ENCODE peak calls at places on chromosomes 2 and 18, in eight cellular contexts. B, N, Q, P, H, F, S and L are unnamed samples.

GRCh38 chr2:227456772-227457171 is 15.2 kb upstream of the AGFG1 start:
- DNase-seq in F (no peak), B (no peak), P (no peak), S (no peak), H (no peak), Q (no peak), N (no peak), L (no peak)

GRCh38 chr2:196112408-196113039 is 43.9 kb upstream of the DNAH7 start:
- DNase-seq in B (no peak), S (no peak), F (no peak), H (no peak), Q (peak; percentile 23), N (peak; percentile 56), P (no peak), L (no peak)

GRCh38 chr2:109217362-109218086 is 88.5 kb downstream of the SH3RF3 start:
- DNase-seq in B (no peak), P (no peak), N (peak; percentile 99), Q (no peak), S (no peak), F (no peak), H (no peak), L (no peak)

GRCh38 chr18:9417081-9417841 is 58.1 kb upstream of the RALBP1 start:
- DNase-seq in P (no peak), F (no peak), H (no peak), N (peak; percentile 11), Q (no peak), B (no peak), S (peak; percentile 65), L (no peak)

GRCh38 chr2:100409461-100409860 is 8.0 kb downstream of the CHST10 start:
- DNase-seq in H (no peak), F (no peak), Q (no peak), S (no peak), B (no peak), P (no peak), N (no peak), L (no peak)

GRCh38 chr2:215930505-215931233 is 82.7 kb downstream of the MREG start:
- DNase-seq in Q (no peak), N (peak; percentile 49), S (no peak), P (no peak), H (no peak), B (no peak), F (no peak), L (no peak)

GRCh38 chr18:7237670-7238272 is 6.9 kb downstream of the LRRC30 start:
- DNase-seq in H (peak; percentile 23), S (no peak), B (no peak), N (no peak), F (no peak), Q (no peak), P (no peak), L (no peak)

GRCh38 chr18:35231052-35231451 is 9.8 kb upstream of the ZNF397 start:
- DNase-seq in Q (peak; percentile 34), F (no peak), N (peak; percentile 81), H (peak; percentile 80), S (peak; percentile 85), B (peak; percentile 89), P (peak; percentile 54), L (peak; percentile 69)

GRCh38 chr2:37623971-37624897 is 47.2 kb downstream of the CDC42EP3 start:
- DNase-seq in P (peak; percentile 71), H (no peak), B (no peak), N (peak; percentile 81), S (no peak), Q (peak; percentile 46), F (no peak), L (no peak)

GRCh38 chr2:232876071-232876977 is 6.3 kb downstream of the SNORC start:
- DNase-seq in N (no peak), F (no peak), H (no peak), S (peak; percentile 58), Q (peak; percentile 40), B (peak; percentile 65), P (peak; percentile 72), L (peak; percentile 41)

GRCh38 chr18:3703732-3704176 is 253.8 kb downstream of the TGIF1 start:
- DNase-seq in N (peak; percentile 67), P (peak; percentile 25), B (peak; percentile 58), F (peak; percentile 1), H (peak; percentile 82), S (peak; percentile 49), Q (peak; percentile 60), L (peak; percentile 65)

GRCh38 chr2:200913654-200914053 is 24.5 kb downstream of the NIF3L1 start:
- DNase-seq in B (no peak), Q (peak; percentile 10), F (no peak), S (no peak), H (no peak), N (peak; percentile 22), P (no peak), L (no peak)

GRCh38 chr2:10285578-10286198 is 17.0 kb upstream of the HPCAL1 start:
- DNase-seq in B (peak; percentile 89), S (peak; percentile 86), H (peak; percentile 47), P (no peak), Q (peak; percentile 84), N (peak; percentile 74), F (peak; percentile 33), L (no peak)

GRCh38 chr2:28325173-28325566 is 67.5 kb upstream of the FOSL2 start:
- DNase-seq in P (no peak), F (no peak), B (no peak), Q (no peak), H (no peak), S (peak; percentile 32), N (no peak), L (no peak)

GRCh38 chr2:112889976-112890375 is 21.0 kb upstream of the IL37 start:
- DNase-seq in N (no peak), S (no peak), H (no peak), F (no peak), P (no peak), Q (no peak), B (no peak), L (no peak)

GRCh38 chr2:40746150-40746549 is 294.3 kb upstream of the SLC8A1 start:
- DNase-seq in Q (no peak), H (no peak), S (no peak), B (no peak), N (no peak), F (no peak), P (no peak), L (peak; percentile 27)

GRCh38 chr18:36769611-36770314 is 59.0 kb downstream of the TPGS2 start:
- DNase-seq in Q (no peak), B (no peak), N (no peak), H (no peak), F (no peak), S (peak; percentile 79), P (peak; percentile 37), L (no peak)

GRCh38 chr18:77108001-77108692 is 24.4 kb downstream of the MBP start:
- DNase-seq in P (no peak), F (peak; percentile 7), H (no peak), S (peak; percentile 54), N (peak; percentile 93), Q (peak; percentile 49), B (peak; percentile 39), L (peak; percentile 29)

GRCh38 chr2:141280037-141280436 is 850.8 kb downstream of the LRP1B start:
- DNase-seq in Q (no peak), S (no peak), P (no peak), N (no peak), B (no peak), F (no peak), H (peak; percentile 2), L (no peak)

GRCh38 chr2:157036715-157037114 is 220.8 kb upstream of the GALNT5 start:
- DNase-seq in P (no peak), Q (no peak), S (no peak), H (no peak), N (no peak), F (no peak), B (no peak), L (no peak)

GRCh38 chr2:2547451-2547850 is 216.4 kb upstream of the MYT1L start:
- DNase-seq in N (no peak), P (no peak), F (no peak), H (no peak), S (no peak), Q (no peak), B (peak; percentile 70), L (no peak)

GRCh38 chr2:42835577-42836371 is 43.4 kb upstream of the HAAO start:
- DNase-seq in H (no peak), S (no peak), Q (peak; percentile 84), P (no peak), N (peak; percentile 91), B (no peak), F (peak; percentile 42), L (no peak)